ENCODE peak calls at places on chromosomes 5 and 9, in four cellular contexts. One of them, this sample, is unnamed.
A peak's percentile ranks its signal among the peaks of the same experiment; 100 is the strongest.

GRCh38 chr9:101485873-101486692 is 47.6 kb upstream of the RNF20 start:
- DNase-seq in neuronal stem cell: peak; percentile 38
- DNase-seq in H9: peak; percentile 75
- DNase-seq in H1: peak; percentile 25
- DNase-seq in this sample: peak; percentile 52

GRCh38 chr5:96978812-96979449 is 43.1 kb downstream of the LNPEP start:
- DNase-seq in H9: no peak
- DNase-seq in neuronal stem cell: no peak
- DNase-seq in H1: no peak
- DNase-seq in this sample: peak; percentile 63

GRCh38 chr5:5235685-5236084 is 95.6 kb downstream of the ADAMTS16 start:
- DNase-seq in H9: no peak
- DNase-seq in H1: no peak
- DNase-seq in neuronal stem cell: no peak
- DNase-seq in this sample: no peak

GRCh38 chr5:141412853-141413539 is at the start of gene PCDHGA10:
- DNase-seq in H1: no peak
- DNase-seq in neuronal stem cell: peak; percentile 18
- DNase-seq in H9: peak; percentile 73
- DNase-seq in this sample: peak; percentile 77

GRCh38 chr9:134370213-134370492 is 43.9 kb downstream of the RXRA start:
- DNase-seq in H9: no peak
- DNase-seq in neuronal stem cell: no peak
- DNase-seq in H1: no peak
- DNase-seq in this sample: no peak

GRCh38 chr5:62577488-62577887 is 1.1 kb upstream of the LRRC70 start:
- DNase-seq in H9: no peak
- DNase-seq in neuronal stem cell: no peak
- DNase-seq in H1: no peak
- DNase-seq in this sample: no peak

GRCh38 chr9:16475996-16476395 is 394.5 kb downstream of the BNC2 start:
- DNase-seq in H9: no peak
- DNase-seq in neuronal stem cell: no peak
- DNase-seq in H1: no peak
- DNase-seq in this sample: no peak

GRCh38 chr5:148915224-148915803 is 88.9 kb downstream of the ADRB2 start:
- DNase-seq in H1: no peak
- DNase-seq in H9: no peak
- DNase-seq in neuronal stem cell: no peak
- DNase-seq in this sample: no peak

GRCh38 chr9:73149371-73150067 is 2.1 kb upstream of the ANXA1 start:
- DNase-seq in H9: no peak
- DNase-seq in neuronal stem cell: no peak
- DNase-seq in H1: no peak
- DNase-seq in this sample: peak; percentile 90

GRCh38 chr5:83802686-83803085 is 82.0 kb upstream of the HAPLN1 start:
- DNase-seq in H9: no peak
- DNase-seq in H1: no peak
- DNase-seq in neuronal stem cell: no peak
- DNase-seq in this sample: peak; percentile 49

GRCh38 chr5:114238771-114239313 is 123.0 kb upstream of the KCNN2 start:
- DNase-seq in H9: no peak
- DNase-seq in H1: no peak
- DNase-seq in neuronal stem cell: no peak
- DNase-seq in this sample: peak; percentile 60

GRCh38 chr5:31478901-31479300 is 53.0 kb downstream of the DROSHA start:
- DNase-seq in H9: no peak
- DNase-seq in H1: no peak
- DNase-seq in neuronal stem cell: no peak
- DNase-seq in this sample: no peak

GRCh38 chr5:172280937-172281336 is 2.6 kb downstream of the UBTD2 start:
- DNase-seq in H9: no peak
- DNase-seq in H1: no peak
- DNase-seq in neuronal stem cell: no peak
- DNase-seq in this sample: peak; percentile 53

GRCh38 chr5:74673011-74673790 is 11.8 kb upstream of the HEXB start:
- DNase-seq in H1: no peak
- DNase-seq in neuronal stem cell: no peak
- DNase-seq in H9: no peak
- DNase-seq in this sample: peak; percentile 58

GRCh38 chr9:2857564-2858198 is 13.8 kb upstream of the PUM3 start:
- DNase-seq in H1: no peak
- DNase-seq in H9: peak; percentile 55
- DNase-seq in neuronal stem cell: peak; percentile 69
- DNase-seq in this sample: peak; percentile 71

GRCh38 chr5:3347741-3348140 is 247.9 kb upstream of the IRX1 start:
- DNase-seq in H1: no peak
- DNase-seq in H9: peak; percentile 10
- DNase-seq in neuronal stem cell: no peak
- DNase-seq in this sample: no peak

GRCh38 chr5:168467755-168468280 is 18.5 kb upstream of the RARS1 start:
- DNase-seq in H9: no peak
- DNase-seq in H1: no peak
- DNase-seq in neuronal stem cell: no peak
- DNase-seq in this sample: no peak

GRCh38 chr9:34869390-34869789 is 88.7 kb upstream of the PHF24 start:
- DNase-seq in H1: no peak
- DNase-seq in neuronal stem cell: no peak
- DNase-seq in H9: no peak
- DNase-seq in this sample: peak; percentile 18

GRCh38 chr5:76331139-76331538 is 71.9 kb upstream of the IQGAP2 start:
- DNase-seq in H1: no peak
- DNase-seq in H9: no peak
- DNase-seq in neuronal stem cell: no peak
- DNase-seq in this sample: no peak

GRCh38 chr9:33619666-33620404 is 95.8 kb downstream of the ANKRD18B start:
- DNase-seq in neuronal stem cell: no peak
- DNase-seq in H1: no peak
- DNase-seq in H9: no peak
- DNase-seq in this sample: peak; percentile 92

GRCh38 chr5:149450199-149450598 is 71.1 kb upstream of the IL17B start:
- DNase-seq in neuronal stem cell: no peak
- DNase-seq in H9: no peak
- DNase-seq in H1: no peak
- DNase-seq in this sample: peak; percentile 63

GRCh38 chr5:151745071-151745705 is 13.2 kb downstream of the ATOX1 start:
- DNase-seq in H1: no peak
- DNase-seq in H9: no peak
- DNase-seq in neuronal stem cell: no peak
- DNase-seq in this sample: peak; percentile 89

GRCh38 chr9:124290743-124291554 is 33.2 kb downstream of the NEK6 start:
- DNase-seq in H1: no peak
- DNase-seq in H9: no peak
- DNase-seq in neuronal stem cell: no peak
- DNase-seq in this sample: peak; percentile 58
- H2BK15ac ChIP-seq in H1: no peak overlapping the region
- H2BK15ac ChIP-seq in H9: no peak overlapping the region
- H2BK15ac ChIP-seq in neuronal stem cell: no peak overlapping the region
- H2BK15ac ChIP-seq in this sample: peak overlapping the region; percentile 35

GRCh38 chr5:132819468-132819867 is 6.4 kb downstream of the SOWAHA start:
- DNase-seq in neuronal stem cell: no peak
- DNase-seq in H1: no peak
- DNase-seq in H9: no peak
- DNase-seq in this sample: no peak
- H3K4ac ChIP-seq in neuronal stem cell: no peak overlapping the region
- H3K4ac ChIP-seq in H1: no peak overlapping the region
- H3K4ac ChIP-seq in H9: no peak overlapping the region
- H3K4ac ChIP-seq in this sample: no peak overlapping the region

GRCh38 chr5:67306997-67307580 is 110.5 kb upstream of the CD180 start:
- DNase-seq in H9: no peak
- DNase-seq in neuronal stem cell: no peak
- DNase-seq in H1: no peak
- DNase-seq in this sample: peak; percentile 75

GRCh38 chr5:67303356-67303755 is 106.8 kb upstream of the CD180 start:
- DNase-seq in H9: no peak
- DNase-seq in H1: no peak
- DNase-seq in neuronal stem cell: no peak
- DNase-seq in this sample: peak; percentile 8

GRCh38 chr5:67308988-67309688 is 112.5 kb upstream of the CD180 start:
- DNase-seq in H1: no peak
- DNase-seq in H9: no peak
- DNase-seq in neuronal stem cell: no peak
- DNase-seq in this sample: no peak

GRCh38 chr5:67305401-67305800 is 108.8 kb upstream of the CD180 start:
- DNase-seq in neuronal stem cell: no peak
- DNase-seq in H1: no peak
- DNase-seq in H9: no peak
- DNase-seq in this sample: no peak

DNA sequence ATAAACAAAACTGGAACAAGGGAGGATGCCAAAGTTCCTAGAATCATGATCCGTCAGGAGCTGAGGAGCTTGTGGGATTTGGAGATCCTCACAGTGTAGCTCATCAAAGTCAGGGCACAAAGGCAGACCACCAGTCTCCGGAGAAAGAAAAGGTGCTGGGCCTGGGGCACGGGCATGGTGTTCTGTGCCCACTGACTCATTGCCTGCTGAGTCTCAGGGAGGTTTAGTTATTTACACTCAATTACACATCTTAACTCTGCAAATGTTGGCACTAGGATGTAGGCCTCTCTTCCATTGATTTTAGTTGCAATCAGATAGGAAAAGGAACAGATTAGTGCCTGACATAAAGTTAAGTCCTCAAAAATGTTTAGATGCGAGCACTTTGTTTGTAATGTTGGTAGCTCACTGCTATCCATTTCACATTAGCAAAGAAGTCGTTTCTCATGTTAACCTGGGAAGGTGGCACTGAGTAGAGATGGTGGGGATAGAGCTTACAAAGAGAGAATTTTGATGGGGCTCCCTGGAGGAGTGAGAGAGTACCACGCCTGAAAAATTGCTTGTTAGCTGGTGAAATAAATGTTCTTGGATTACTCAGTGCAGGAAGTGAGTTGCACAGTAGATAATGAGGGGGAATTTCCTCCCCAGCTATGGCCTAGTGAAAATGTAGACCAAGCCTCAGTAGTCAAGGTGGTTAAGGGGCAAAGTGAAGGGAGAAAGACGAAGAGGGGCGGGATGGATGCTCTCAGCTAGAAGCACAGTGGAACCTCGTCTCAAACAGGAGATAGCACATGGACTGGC is 109.5 kb upstream of the CD180 start:
- DNase-seq in H9: no peak
- DNase-seq in neuronal stem cell: no peak
- DNase-seq in H1: no peak
- DNase-seq in this sample: peak; percentile 47
- H2BK12ac ChIP-seq in H9: no peak overlapping the region
- H2BK12ac ChIP-seq in neuronal stem cell: no peak overlapping the region
- H2BK12ac ChIP-seq in H1: no peak overlapping the region
- H2BK12ac ChIP-seq in this sample: peak overlapping the region; percentile 81

GRCh38 chr5:176461349-176461748 is 13.2 kb downstream of the FAF2 start:
- DNase-seq in neuronal stem cell: no peak
- DNase-seq in H9: no peak
- DNase-seq in H1: no peak
- DNase-seq in this sample: no peak

GRCh38 chr5:176469293-176469692 is 21.1 kb downstream of the FAF2 start:
- DNase-seq in H9: no peak
- DNase-seq in H1: no peak
- DNase-seq in neuronal stem cell: no peak
- DNase-seq in this sample: no peak

GRCh38 chr5:176463113-176463764 is 15.1 kb downstream of the FAF2 start:
- DNase-seq in H1: no peak
- DNase-seq in neuronal stem cell: no peak
- DNase-seq in H9: no peak
- DNase-seq in this sample: no peak

GRCh38 chr5:176470539-176470938 is 22.4 kb downstream of the FAF2 start:
- DNase-seq in H9: no peak
- DNase-seq in H1: no peak
- DNase-seq in neuronal stem cell: no peak
- DNase-seq in this sample: no peak

DNA sequence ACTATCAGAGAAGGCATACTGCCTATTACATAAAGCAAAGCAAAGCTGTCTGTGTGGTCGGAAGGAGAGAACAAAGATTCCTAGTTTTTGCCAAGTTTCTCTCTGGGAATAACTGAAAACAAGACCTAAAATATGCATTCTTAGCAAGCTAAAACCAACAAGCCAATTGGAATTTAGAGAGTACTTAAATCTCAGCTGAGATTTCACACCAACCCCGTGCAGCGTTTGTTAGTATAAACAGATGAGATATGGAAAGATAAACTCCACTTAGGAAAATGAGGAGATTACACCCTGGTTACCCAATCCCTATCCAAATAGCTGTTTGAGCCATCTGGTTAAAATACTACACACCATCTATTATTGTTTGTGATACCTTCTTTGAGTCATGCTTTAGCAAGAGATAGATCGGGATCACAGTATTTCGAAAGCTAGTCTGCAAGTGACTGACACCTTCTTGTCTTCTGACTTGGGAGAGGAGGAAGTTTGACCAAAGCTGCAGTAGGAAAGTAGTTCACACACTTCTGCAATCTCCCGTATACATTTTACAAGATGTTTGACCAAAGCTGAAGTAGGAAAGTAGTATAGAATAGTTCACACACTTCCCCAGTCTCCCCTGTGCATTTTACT is 18.2 kb downstream of the FAF2 start:
- DNase-seq in H1: no peak
- DNase-seq in neuronal stem cell: no peak
- DNase-seq in H9: no peak
- DNase-seq in this sample: peak; percentile 91
- H2BK15ac ChIP-seq in H1: no peak overlapping the region
- H2BK15ac ChIP-seq in neuronal stem cell: no peak overlapping the region
- H2BK15ac ChIP-seq in H9: no peak overlapping the region
- H2BK15ac ChIP-seq in this sample: no peak overlapping the region